ENCODE peak calls at places on chromosomes 1 and 21, in eight cellular contexts. F, J, W, V, R, D, I and A are unnamed samples. For H3K4me1, the result is how much of the 10 kb centered on the place peaks cover.

GRCh38 chr21:17513214-17514123 is 626 bp downstream of the CXADR start:
- DNase-seq in F (no peak), J (no peak), W (no peak), V (peak), R (peak), D (peak), I (peak), A (peak)

GRCh38 chr21:14097881-14098499 is 112.8 kb downstream of the LIPI start:
- DNase-seq in F (no peak), J (no peak), W (no peak), V (no peak), R (no peak), D (no peak), I (no peak), A (no peak)

GRCh38 chr1:157496121-157496526 is 56.2 kb downstream of the FCRL5 start:
- DNase-seq in F (no peak), J (no peak), W (no peak), V (peak), R (peak), D (peak), I (no peak), A (peak)

GRCh38 chr1:176880954-176881595 is 283.4 kb downstream of the ASTN1 start:
- DNase-seq in F (peak), J (peak), W (peak), V (peak), R (peak), D (peak), I (peak), A (peak)

GRCh38 chr1:44672254-44672955 is 1.9 kb downstream of the TMEM53 start:
- DNase-seq in F (no peak), J (peak), W (no peak), V (no peak), R (no peak), D (no peak), I (no peak), A (peak)

GRCh38 chr1:182281541-182281940 is 110.0 kb downstream of the GLUL start:
- DNase-seq in F (no peak), J (no peak), W (peak), V (no peak), R (no peak), D (no peak), I (no peak), A (no peak)

GRCh38 chr1:109238382-109238781 is 11.0 kb upstream of the CELSR2 start:
- DNase-seq in F (no peak), J (no peak), W (no peak), V (no peak), R (no peak), D (no peak), I (no peak), A (peak)

GRCh38 chr1:54611621-54612020 is 11.7 kb downstream of the FAM151A start:
- DNase-seq in F (no peak), J (no peak), W (no peak), V (no peak), R (no peak), D (no peak), I (no peak), A (no peak)

DNA sequence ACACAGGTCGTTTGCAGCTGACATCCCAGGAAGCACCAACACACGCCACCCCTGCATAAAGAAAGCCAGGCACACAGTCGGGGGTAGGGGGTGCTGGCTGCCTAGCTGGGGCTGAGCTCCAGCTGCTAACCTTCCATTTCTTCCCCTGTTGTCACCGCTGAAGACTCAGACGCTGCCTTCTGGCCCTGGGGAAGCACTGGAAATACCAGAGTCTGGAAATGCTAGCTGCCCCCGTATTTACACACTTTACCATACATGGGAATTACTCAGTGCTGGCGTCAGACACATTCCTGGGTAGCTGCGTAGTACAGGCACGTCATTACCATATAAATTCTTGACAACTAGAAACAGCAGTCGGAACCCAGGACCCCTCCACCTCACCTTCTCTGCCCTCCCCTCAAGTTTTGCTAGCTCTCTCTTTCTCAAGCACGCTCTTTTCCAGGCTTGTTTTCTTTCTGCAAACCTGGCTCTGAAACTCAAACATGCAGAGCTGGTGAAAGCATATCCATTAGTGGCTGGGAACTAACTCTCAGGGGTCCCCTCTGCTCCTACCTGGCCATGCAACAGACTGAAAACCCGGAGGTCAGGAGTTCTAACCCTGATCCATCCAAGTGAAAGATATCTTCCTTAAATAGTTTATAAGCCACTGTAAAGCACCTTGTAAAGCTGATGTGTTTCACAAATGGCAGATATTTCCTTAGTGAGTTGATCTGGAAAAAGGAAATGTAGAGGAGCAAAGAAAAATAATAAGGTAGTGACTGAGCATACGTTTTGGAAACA is 3.3 kb downstream of the CSRP1 start:
- DNase-seq in F (peak), J (peak), W (no peak), V (peak), R (peak), D (peak), I (peak), A (peak)
- H3K4me3 ChIP-seq in F (peak), J (no peak), W (peak), V (no peak), R (no peak), D (peak), I (peak), A (peak)

DNA sequence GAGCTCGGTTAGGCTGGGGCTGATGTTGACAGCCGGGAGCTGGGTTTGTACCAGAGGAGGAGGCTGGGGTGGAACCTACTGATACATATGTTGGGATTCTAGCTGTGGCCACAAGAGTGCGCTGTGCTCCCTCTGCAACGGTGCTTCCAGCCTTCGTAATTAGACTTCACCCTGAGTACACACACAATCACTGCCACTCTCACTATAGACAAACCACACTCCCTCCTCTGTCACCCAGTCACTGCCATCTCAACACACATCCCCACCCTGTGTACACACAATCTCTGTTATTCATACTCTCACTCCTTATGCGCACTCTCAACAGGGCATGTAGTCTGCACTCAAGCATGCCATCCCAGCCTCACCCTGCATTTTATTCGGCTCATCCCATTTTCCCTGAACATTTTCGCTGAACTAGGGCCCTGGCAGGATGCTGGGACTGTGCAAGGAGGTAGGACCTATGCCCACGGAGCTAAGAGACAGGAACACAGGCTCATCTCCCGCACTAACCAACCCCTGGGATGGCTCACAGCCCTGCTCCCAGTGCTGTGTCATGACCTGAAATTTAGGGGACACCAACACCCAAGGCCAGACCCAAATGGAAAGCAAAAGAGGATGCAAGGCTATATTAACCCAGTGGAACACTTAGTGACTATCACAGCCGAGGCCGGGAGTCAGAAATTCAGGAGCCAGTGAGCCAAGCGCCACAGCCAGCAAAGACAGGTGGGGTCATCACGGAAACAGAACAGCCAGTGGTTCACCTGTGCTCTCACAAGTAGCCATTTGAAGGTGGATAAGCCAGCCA is 5.7 kb downstream of the GJB3 start:
- DNase-seq in F (peak), J (peak), W (peak), V (peak), R (peak), D (peak), I (peak), A (peak)
- H3K4me1 ChIP-seq in F (under half), J (under half), W (under half), V (under half), R (under half), D (under half), I (under half), A (under half)

GRCh38 chr1:11080931-11081330 is 18.7 kb downstream of the EXOSC10 start:
- DNase-seq in F (no peak), J (no peak), W (no peak), V (no peak), R (no peak), D (no peak), I (no peak), A (no peak)
- TF ChIP-seq POLR2A in F (no peak), J (no peak), W (no peak), V (no peak), R (no peak), D (no peak), I (no peak), A (no peak)

DNA sequence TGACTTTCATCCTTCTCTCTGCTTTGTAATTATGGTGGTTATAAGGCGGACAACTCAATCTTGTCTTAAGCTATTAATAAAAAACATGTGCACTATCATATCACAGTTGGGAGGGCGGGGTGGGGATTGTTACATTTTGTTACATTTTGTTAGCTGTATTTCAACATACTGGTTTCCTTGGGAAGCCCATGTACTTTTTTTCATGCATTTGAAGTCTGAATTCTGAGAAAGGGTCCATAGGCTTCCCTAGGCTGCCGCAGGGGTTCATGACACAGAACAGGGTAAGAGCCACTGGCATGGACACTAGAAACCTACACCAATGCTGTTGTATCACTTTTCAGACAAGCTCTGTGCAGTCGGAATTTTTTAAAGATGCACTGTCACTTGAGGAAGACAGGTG is 178.8 kb downstream of the ETS2 start:
- DNase-seq in F (no peak), J (no peak), W (no peak), V (no peak), R (peak), D (no peak), I (no peak), A (no peak)
- H3K4me3 ChIP-seq in F (no peak), J (no peak), W (no peak), V (no peak), R (no peak), D (no peak), I (no peak), A (no peak)

GRCh38 chr1:61224609-61225008 is 142.2 kb downstream of the NFIA start:
- DNase-seq in F (peak), J (no peak), W (no peak), V (no peak), R (no peak), D (no peak), I (no peak), A (peak)
- H3K4me1 ChIP-seq in F (under half), J (under half), W (under half), V (under half), R (under half), D (half or more), I (under half), A (under half)

GRCh38 chr1:199489594-199489993 is 537.9 kb upstream of the NR5A2 start:
- DNase-seq in F (no peak), J (no peak), W (no peak), V (no peak), R (no peak), D (no peak), I (no peak), A (no peak)
- TF ChIP-seq POLR2A in F (no peak), J (no peak), W (no peak), V (no peak), R (no peak), D (no peak), I (no peak), A (no peak)

DNA sequence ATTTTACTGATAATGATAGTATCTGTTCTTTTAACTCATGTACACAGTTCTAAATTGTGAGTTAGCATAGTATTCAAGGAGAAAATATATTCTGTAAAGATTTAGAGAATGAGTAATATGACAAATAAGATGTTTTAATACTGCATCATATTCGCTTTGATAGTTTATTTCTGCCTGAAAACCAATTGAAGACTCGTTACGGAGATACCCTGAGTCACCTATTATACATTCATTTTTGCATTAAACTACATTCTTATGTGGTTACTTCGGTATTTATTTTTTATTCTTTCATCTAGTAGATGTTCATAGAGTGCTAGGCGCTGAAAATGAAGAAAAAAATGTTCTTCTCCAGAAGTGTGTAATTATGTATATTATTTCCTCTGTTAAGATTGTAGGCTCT is 5.3 kb downstream of the UHMK1 start:
- DNase-seq in F (no peak), J (no peak), W (no peak), V (no peak), R (no peak), D (no peak), I (no peak), A (no peak)
- H3K4me3 ChIP-seq in F (no peak), J (no peak), W (no peak), V (no peak), R (no peak), D (no peak), I (no peak), A (no peak)